ENCODE peak calls at places on chromosomes 7 and 10, in seven cellular contexts. O is activated T-cell treated with anti-CD3 and anti-CD28 coated beads, Interleukin-2, amount 50 U/mL, for 72 hours; X is smooth muscle cell of the brain vasculature; N is GM04503; I is astrocyte of the cerebellum; C is transverse colon; Z is activated CD4-positive, alpha-beta T cell treated with anti-CD3 and anti-CD28 coated beads, Interleukin-2, amount 50 U/mL, for 24 hours. A is an unnamed sample.

GRCh38 chr7:41385996-41386395 is 316.9 kb downstream of the INHBA start:
- DNase-seq in O (no peak), X (no peak), N (no peak), I (no peak), C (no peak), Z (no peak), A (no peak)

GRCh38 chr10:30434273-30435067 is 486 bp downstream of the MAP3K8 start:
- DNase-seq in O (peak), X (no peak), N (peak), I (no peak), C (peak), Z (no peak), A (peak)

GRCh38 chr7:134388336-134389019 is 70.4 kb downstream of the AKR1B1 start:
- DNase-seq in O (no peak), X (no peak), N (no peak), I (no peak), C (no peak), Z (no peak), A (no peak)

GRCh38 chr7:149494738-149495368 is 2.8 kb downstream of the ZNF746 start:
- DNase-seq in O (no peak), X (no peak), N (no peak), I (no peak), C (no peak), Z (no peak), A (no peak)

GRCh38 chr7:36690514-36691187 is 33.6 kb downstream of the AOAH start:
- DNase-seq in O (no peak), X (no peak), N (no peak), I (no peak), C (no peak), Z (no peak), A (peak)

GRCh38 chr7:2079332-2080068 is 153.2 kb downstream of the MAD1L1 start:
- DNase-seq in O (no peak), X (no peak), N (no peak), I (no peak), C (peak), Z (no peak), A (no peak)

GRCh38 chr10:71316081-71316785 is 2.8 kb upstream of the SLC29A3 start:
- DNase-seq in O (no peak), X (no peak), N (no peak), I (no peak), C (no peak), Z (no peak), A (no peak)

GRCh38 chr7:105589221-105590077 is 8.2 kb upstream of the EFCAB10 start:
- DNase-seq in O (peak), X (peak), N (peak), I (peak), C (peak), Z (peak), A (peak)

GRCh38 chr7:151061241-151062110 is 2.1 kb downstream of the SLC4A2 start:
- DNase-seq in O (no peak), X (no peak), N (no peak), I (no peak), C (no peak), Z (no peak), A (no peak)

GRCh38 chr10:112739219-112739969 is 210.7 kb upstream of the TCF7L2 start:
- DNase-seq in O (no peak), X (no peak), N (no peak), I (no peak), C (no peak), Z (no peak), A (no peak)

GRCh38 chr7:2080069-2080405 is 152.7 kb downstream of the MAD1L1 start:
- DNase-seq in O (no peak), X (no peak), N (no peak), I (no peak), C (no peak), Z (no peak), A (no peak)

GRCh38 chr7:82818091-82818620 is 344.5 kb downstream of the PCLO start:
- DNase-seq in O (no peak), X (no peak), N (no peak), I (no peak), C (no peak), Z (no peak), A (no peak)

GRCh38 chr10:60162631-60163030 is 227.0 kb downstream of the ANK3 start:
- DNase-seq in O (no peak), X (no peak), N (no peak), I (no peak), C (no peak), Z (no peak), A (no peak)

GRCh38 chr7:98284335-98285036 is 3.0 kb downstream of the BRI3 start:
- DNase-seq in O (no peak), X (no peak), N (peak), I (no peak), C (peak), Z (no peak), A (no peak)

GRCh38 chr10:77506517-77506916 is 131.1 kb downstream of the KCNMA1 start:
- DNase-seq in O (no peak), X (no peak), N (no peak), I (no peak), C (no peak), Z (no peak), A (no peak)

GRCh38 chr7:101676956-101677355 is 47.9 kb upstream of the MYL10 start:
- DNase-seq in O (no peak), X (no peak), N (no peak), I (no peak), C (no peak), Z (no peak), A (no peak)

GRCh38 chr10:12829796-12830195 is 171.7 kb downstream of the CCDC3 start:
- DNase-seq in O (no peak), X (no peak), N (no peak), I (no peak), C (no peak), Z (no peak), A (no peak)

GRCh38 chr10:127033569-127034175 is 128.4 kb downstream of the DOCK1 start:
- DNase-seq in O (no peak), X (no peak), N (no peak), I (no peak), C (no peak), Z (no peak), A (no peak)

GRCh38 chr10:58515296-58515956 is 2.8 kb downstream of the BICC1 start:
- DNase-seq in O (no peak), X (no peak), N (no peak), I (no peak), C (no peak), Z (no peak), A (no peak)

GRCh38 chr7:132771301-132771730 is 195.0 kb upstream of the PLXNA4 start:
- DNase-seq in O (peak), X (no peak), N (no peak), I (no peak), C (no peak), Z (no peak), A (no peak)

GRCh38 chr7:141568227-141568626 is 17.0 kb downstream of the AGK start:
- DNase-seq in O (no peak), X (no peak), N (no peak), I (no peak), C (no peak), Z (no peak), A (no peak)

GRCh38 chr10:59805043-59805442 is 51.8 kb upstream of the MRLN start:
- DNase-seq in O (no peak), X (no peak), N (no peak), I (no peak), C (peak), Z (no peak), A (no peak)

GRCh38 chr10:14158575-14158974 is 172.1 kb downstream of the FRMD4A start:
- DNase-seq in O (no peak), X (no peak), N (no peak), I (no peak), C (no peak), Z (no peak), A (no peak)

GRCh38 chr10:92087750-92088395 is 164.3 kb downstream of the BTAF1 start:
- DNase-seq in O (peak), X (peak), N (no peak), I (peak), C (peak), Z (peak), A (peak)

GRCh38 chr7:77727936-77728701 is 31.9 kb downstream of the RSBN1L start:
- DNase-seq in O (no peak), X (peak), N (peak), I (no peak), C (no peak), Z (no peak), A (no peak)

GRCh38 chr10:70500812-70501301 is 22.3 kb downstream of the PALD1 start:
- DNase-seq in O (no peak), X (no peak), N (no peak), I (no peak), C (no peak), Z (no peak), A (no peak)

GRCh38 chr10:92697663-92698511 is 8.1 kb downstream of the HHEX start:
- DNase-seq in O (no peak), X (no peak), N (no peak), I (no peak), C (no peak), Z (no peak), A (peak)

GRCh38 chr7:5557920-5558401 is 134.3 kb upstream of the TNRC18 start:
- DNase-seq in O (no peak), X (no peak), N (no peak), I (no peak), C (peak), Z (no peak), A (peak)

GRCh38 chr10:119246862-119247549 is 39.6 kb downstream of the GRK5 start:
- DNase-seq in O (no peak), X (peak), N (peak), I (peak), C (no peak), Z (no peak), A (no peak)

GRCh38 chr10:86752311-86752710 is 4.1 kb upstream of the BMPR1A start:
- DNase-seq in O (no peak), X (no peak), N (no peak), I (no peak), C (peak), Z (no peak), A (no peak)

GRCh38 chr10:71728218-71728737 is 8.7 kb upstream of the C10orf105 start:
- DNase-seq in O (no peak), X (no peak), N (no peak), I (no peak), C (peak), Z (no peak), A (peak)

GRCh38 chr10:102072867-102073527 is 7.8 kb downstream of the HPS6 start:
- DNase-seq in O (peak), X (no peak), N (no peak), I (peak), C (peak), Z (peak), A (peak)

GRCh38 chr10:66513504-66513903 is 412.3 kb upstream of the LRRTM3 start:
- DNase-seq in O (no peak), X (no peak), N (no peak), I (no peak), C (no peak), Z (no peak), A (no peak)

GRCh38 chr10:71306951-71307350 is 12.1 kb upstream of the SLC29A3 start:
- DNase-seq in O (no peak), X (no peak), N (no peak), I (no peak), C (no peak), Z (no peak), A (no peak)

GRCh38 chr7:117385340-117386124 is 41.8 kb downstream of the ASZ1 start:
- DNase-seq in O (no peak), X (no peak), N (no peak), I (peak), C (no peak), Z (no peak), A (peak)

GRCh38 chr7:96674565-96674964 is 35.1 kb downstream of the SEM1 start:
- DNase-seq in O (no peak), X (no peak), N (no peak), I (no peak), C (no peak), Z (no peak), A (no peak)

GRCh38 chr10:86261933-86262665 is 104.5 kb downstream of the GRID1 start:
- DNase-seq in O (peak), X (no peak), N (no peak), I (no peak), C (no peak), Z (no peak), A (peak)

GRCh38 chr10:78321500-78321899 is 287.8 kb downstream of the RPS24 start:
- DNase-seq in O (no peak), X (no peak), N (no peak), I (no peak), C (no peak), Z (no peak), A (no peak)